ENCODE peak calls at places on chromosome 6, in eight cellular contexts. X is kidney, R is BJ, H is HCT116, P is neural crest cell, O is WTC11, W is Calu3, G is OCI-LY7. Y is an unnamed sample.
A peak's percentile ranks its signal among the peaks of the same experiment; 100 is the strongest.

GRCh38 chr6:144652292-144652891 is 367.3 kb downstream of the UTRN start:
- DNase-seq in X (no peak), R (no peak), H (no peak), P (no peak), O (no peak), W (no peak), G (no peak), Y (no peak)

GRCh38 chr6:134021396-134022122 is 30.9 kb downstream of the SLC2A12 start:
- DNase-seq in X (no peak), R (no peak), H (no peak), P (no peak), O (no peak), W (no peak), G (peak; percentile 30), Y (no peak)

GRCh38 chr6:157019115-157019628 is 242.0 kb downstream of the ARID1B start:
- DNase-seq in X (no peak), R (no peak), H (no peak), P (no peak), O (no peak), W (no peak), G (peak; percentile 50), Y (no peak)

GRCh38 chr6:161029195-161029809 is 37.7 kb downstream of the MAP3K4 start:
- DNase-seq in X (no peak), R (peak; percentile 94), H (no peak), P (no peak), O (no peak), W (no peak), G (no peak), Y (no peak)

GRCh38 chr6:33817520-33817919 is 13.7 kb upstream of the MLN start:
- DNase-seq in X (peak; percentile 12), R (no peak), H (no peak), P (no peak), O (no peak), W (no peak), G (no peak), Y (no peak)

GRCh38 chr6:6825986-6826901 is 237.7 kb downstream of the LY86 start:
- DNase-seq in X (peak; percentile 70), R (no peak), H (no peak), P (no peak), O (no peak), W (peak; percentile 46), G (no peak), Y (no peak)

GRCh38 chr6:15935661-15936060 is 193.2 kb upstream of the MYLIP start:
- DNase-seq in X (no peak), R (no peak), H (no peak), P (no peak), O (no peak), W (no peak), G (no peak), Y (no peak)

GRCh38 chr6:134517863-134518262 is 200.0 kb upstream of the SGK1 start:
- DNase-seq in X (no peak), R (no peak), H (no peak), P (no peak), O (no peak), W (no peak), G (no peak), Y (no peak)

DNA sequence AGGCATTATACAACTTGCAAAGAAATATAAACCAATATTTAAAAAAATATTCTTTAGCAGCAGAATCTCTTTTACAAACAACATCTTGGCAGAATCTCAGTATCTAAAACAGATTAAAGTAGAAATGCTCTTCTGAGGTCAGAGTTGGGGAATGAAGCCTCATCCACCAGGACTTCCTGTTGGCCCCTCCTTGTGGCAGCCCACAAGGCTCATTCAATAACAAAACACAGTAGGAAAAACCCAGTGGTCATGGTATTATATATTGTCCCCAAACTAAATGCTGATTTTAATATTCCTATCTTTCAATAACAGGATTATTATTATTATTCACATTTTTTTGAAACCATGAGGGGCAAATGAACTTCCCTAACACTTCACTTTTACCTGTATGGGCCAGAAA is 368.6 kb downstream of the BTBD9 start:
- DNase-seq in X (no peak), R (no peak), H (no peak), P (no peak), O (no peak), W (no peak), G (no peak), Y (no peak)
- TF ChIP-seq CTCF in X (no peak), R (no peak), H (no peak), P (no peak), O (no peak), W (no peak), G (no peak), Y (no peak)

GRCh38 chr6:13568970-13569369 is 5.4 kb upstream of the SIRT5 start:
- DNase-seq in X (no peak), R (no peak), H (no peak), P (no peak), O (no peak), W (no peak), G (no peak), Y (no peak)
- TF ChIP-seq CTCF in X (no peak), R (no peak), H (no peak), P (no peak), O (no peak), W (no peak), G (no peak), Y (no peak)

GRCh38 chr6:38164131-38164481 is 344.6 kb downstream of the ZFAND3 start:
- DNase-seq in X (no peak), R (no peak), H (no peak), P (no peak), O (no peak), W (no peak), G (no peak), Y (no peak)
- TF ChIP-seq CTCF in X (no peak), R (no peak), H (no peak), P (no peak), O (no peak), W (no peak), G (no peak), Y (no peak)

DNA sequence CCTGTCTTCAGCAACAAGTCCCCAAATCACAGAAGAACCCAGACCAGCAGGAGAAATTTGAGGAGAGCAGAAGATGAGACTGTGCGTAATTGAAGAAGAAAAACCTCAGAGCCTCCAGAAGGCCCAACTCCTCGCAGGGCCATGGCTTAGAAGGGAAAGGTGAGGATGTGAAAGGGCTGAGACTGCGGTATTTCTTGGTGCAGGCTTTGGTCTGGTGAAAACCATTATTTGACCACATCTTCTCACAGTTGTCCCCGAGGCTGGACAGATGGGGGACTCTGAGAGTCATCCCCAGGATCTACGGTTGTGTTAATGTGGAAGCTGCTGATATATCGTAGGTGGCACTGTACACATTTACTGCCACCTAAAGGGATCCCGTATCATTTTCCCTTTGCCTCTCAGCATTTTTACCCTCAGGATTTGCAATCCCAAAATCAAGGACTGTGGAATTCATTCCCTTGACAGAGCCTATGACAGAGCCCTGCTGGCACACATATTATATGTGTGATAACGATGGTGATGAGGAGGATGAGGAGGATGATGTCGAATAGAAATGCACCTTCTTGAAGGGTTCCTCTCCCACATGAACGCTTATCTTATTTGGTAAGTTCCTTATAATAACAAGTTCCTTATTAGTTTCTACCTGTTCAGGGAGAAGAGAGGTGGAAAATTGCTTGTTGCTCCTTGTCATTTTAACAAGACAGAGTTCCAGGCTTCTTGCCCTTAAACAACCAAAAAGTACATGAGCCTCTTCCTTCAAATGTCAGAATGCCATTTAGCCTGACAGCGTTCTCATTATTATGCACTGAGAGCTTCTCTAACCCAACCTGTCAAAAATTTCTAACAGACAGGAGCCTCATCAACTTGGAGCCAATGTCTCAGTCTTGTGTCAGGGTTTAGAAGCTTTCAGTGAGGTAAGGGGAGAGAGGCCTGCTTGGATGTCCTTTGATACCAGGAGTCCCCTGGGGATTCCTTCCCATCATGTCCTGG is 135.8 kb downstream of the PXDC1 start:
- DNase-seq in X (no peak), R (no peak), H (no peak), P (no peak), O (no peak), W (no peak), G (no peak), Y (no peak)
- TF ChIP-seq CTCF in X (no peak), R (no peak), H (no peak), P (no peak), O (no peak), W (no peak), G (no peak), Y (no peak)

GRCh38 chr6:131741688-131742393 is 31.0 kb upstream of the CTAGE9 start:
- DNase-seq in X (no peak), R (no peak), H (no peak), P (no peak), O (no peak), W (no peak), G (no peak), Y (no peak)

GRCh38 chr6:131744888-131745287 is 34.1 kb upstream of the CTAGE9 start:
- DNase-seq in X (no peak), R (no peak), H (no peak), P (no peak), O (no peak), W (no peak), G (no peak), Y (no peak)

GRCh38 chr6:131745476-131745875 is 34.7 kb upstream of the CTAGE9 start:
- DNase-seq in X (no peak), R (no peak), H (no peak), P (no peak), O (no peak), W (no peak), G (no peak), Y (no peak)

GRCh38 chr6:131747821-131748353 is 37.1 kb upstream of the CTAGE9 start:
- DNase-seq in X (no peak), R (no peak), H (no peak), P (no peak), O (no peak), W (no peak), G (no peak), Y (no peak)

DNA sequence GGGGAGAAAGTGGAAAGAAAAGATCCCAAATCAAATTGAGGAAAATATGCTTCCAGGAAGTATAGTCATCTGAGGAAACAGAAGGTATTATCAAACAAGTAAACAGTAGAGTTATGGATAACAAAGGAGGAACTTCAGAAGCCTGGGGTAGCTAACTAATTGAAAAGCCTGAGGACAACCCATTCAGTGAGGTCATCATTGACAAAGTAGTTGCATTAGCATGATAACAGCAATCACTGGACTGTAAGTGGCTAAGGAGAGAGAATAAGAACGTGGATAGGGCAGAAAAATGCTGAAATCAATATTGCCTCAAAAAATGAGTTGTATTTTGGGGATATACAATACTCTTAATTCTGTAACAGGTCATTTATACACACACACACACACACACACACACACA is 33.6 kb upstream of the CTAGE9 start:
- DNase-seq in X (no peak), R (no peak), H (no peak), P (no peak), O (no peak), W (no peak), G (no peak), Y (no peak)
- TF ChIP-seq CTCF in X (no peak), R (no peak), H (no peak), P (no peak), O (no peak), W (no peak), G (no peak), Y (no peak)

Y was measured in endothelial cell.